ENCODE peak calls at places on chromosomes 7 and 10, in four cellular contexts. M, S, D and U are unnamed samples.

GRCh38 chr10:60848126-60848525 is 69.8 kb downstream of the CDK1 start:
- DNase-seq in M (no peak), S (no peak), D (no peak), U (no peak)

GRCh38 chr10:62690703-62691102 is 113.8 kb upstream of the ADO start:
- DNase-seq in M (no peak), S (no peak), D (no peak), U (no peak)

GRCh38 chr10:67606572-67606971 is 89.4 kb downstream of the CTNNA3 start:
- DNase-seq in M (no peak), S (peak; percentile 6), D (no peak), U (no peak)

GRCh38 chr7:39240864-39241263 is 263.2 kb downstream of the POU6F2 start:
- DNase-seq in M (no peak), S (no peak), D (no peak), U (no peak)

GRCh38 chr10:14822879-14823755 is 14.7 kb downstream of the CDNF start:
- DNase-seq in M (no peak), S (peak; percentile 50), D (peak; percentile 29), U (peak; percentile 17)

GRCh38 chr10:20890009-20890408 is 7.1 kb downstream of the NEBL start:
- DNase-seq in M (no peak), S (no peak), D (no peak), U (no peak)

GRCh38 chr7:39645482-39646407 is 22.4 kb downstream of the RALA start:
- DNase-seq in M (no peak), S (no peak), D (no peak), U (no peak)

GRCh38 chr10:13099666-13100348 is at the start of gene OPTN:
- DNase-seq in M (peak; percentile 60), S (peak; percentile 90), D (peak; percentile 84), U (peak; percentile 82)

GRCh38 chr10:118840071-118840775 is 85.5 kb upstream of the CACUL1 start:
- DNase-seq in M (no peak), S (peak; percentile 93), D (peak; percentile 23), U (no peak)

GRCh38 chr7:111051832-111052231 is 39.1 kb upstream of the LRRN3 start:
- DNase-seq in M (no peak), S (no peak), D (no peak), U (no peak)

GRCh38 chr7:131020759-131021219 is 286.8 kb upstream of the KLF14 start:
- DNase-seq in M (no peak), S (no peak), D (no peak), U (no peak)

GRCh38 chr10:115566867-115567266 is 473.7 kb downstream of the ATRNL1 start:
- DNase-seq in M (no peak), S (no peak), D (no peak), U (no peak)

GRCh38 chr10:78977761-78978305 is 90.9 kb upstream of the ZMIZ1 start:
- DNase-seq in M (peak; percentile 67), S (peak; percentile 42), D (peak; percentile 19), U (no peak)

GRCh38 chr7:123533929-123534382 is 439 bp downstream of the IQUB start:
- DNase-seq in M (no peak), S (no peak), D (no peak), U (no peak)

GRCh38 chr7:16891338-16891737 is 9.6 kb upstream of the AGR3 start:
- DNase-seq in M (peak; percentile 48), S (peak; percentile 43), D (peak; percentile 23), U (no peak)

GRCh38 chr10:6365384-6365783 is 162.7 kb downstream of the PFKFB3 start:
- DNase-seq in M (no peak), S (no peak), D (no peak), U (no peak)

GRCh38 chr10:191703-192518 is 56.7 kb downstream of the ZMYND11 start:
- DNase-seq in M (no peak), S (no peak), D (no peak), U (no peak)

GRCh38 chr7:2012981-2013380 is 219.8 kb downstream of the MAD1L1 start:
- DNase-seq in M (no peak), S (no peak), D (no peak), U (peak; percentile 61)

GRCh38 chr10:79322616-79323566 is 24.4 kb upstream of the PPIF start:
- DNase-seq in M (peak; percentile 59), S (no peak), D (peak; percentile 71), U (no peak)

GRCh38 chr7:108147031-108147563 is 16.9 kb upstream of the LAMB4 start:
- DNase-seq in M (no peak), S (no peak), D (no peak), U (no peak)

GRCh38 chr7:68291710-68292109 is 1295.1 kb downstream of the TYW1 start:
- DNase-seq in M (no peak), S (no peak), D (no peak), U (no peak)

GRCh38 chr7:33886100-33886623 is 19.2 kb upstream of the BMPER start:
- DNase-seq in M (no peak), S (peak; percentile 10), D (no peak), U (no peak)

DNA sequence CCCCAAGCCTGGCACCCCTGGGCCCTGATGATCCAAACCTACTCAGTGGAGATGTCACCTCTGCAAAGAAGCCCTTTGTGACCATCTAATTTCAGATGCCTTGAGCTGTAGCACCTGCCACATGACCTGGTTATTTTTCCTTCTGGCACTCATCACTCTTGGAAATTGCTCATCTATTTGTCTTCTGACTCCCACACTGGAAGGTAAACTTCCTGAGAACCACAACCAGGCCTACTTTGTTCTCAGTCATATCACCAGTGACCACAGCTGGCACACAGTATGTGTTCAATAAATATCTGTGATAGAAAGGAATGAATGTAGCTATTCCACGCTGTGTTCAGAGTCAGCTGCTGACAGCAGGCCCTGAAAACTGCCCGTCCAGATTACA is 97.1 kb downstream of the SH3PXD2A start:
- DNase-seq in M (no peak), S (peak; percentile 58), D (no peak), U (no peak)
- H3K27ac ChIP-seq in M (peak overlapping the region; percentile 90), S (peak overlapping the region; percentile 95), D (peak overlapping the region; percentile 81), U (peak overlapping the region; percentile 95)

GRCh38 chr10:4391683-4392082 is 434.3 kb upstream of the AKR1E2 start:
- DNase-seq in M (no peak), S (no peak), D (no peak), U (no peak)
- TF ChIP-seq CTCF in M (no peak), S (no peak), D (no peak), U (no peak)

DNA sequence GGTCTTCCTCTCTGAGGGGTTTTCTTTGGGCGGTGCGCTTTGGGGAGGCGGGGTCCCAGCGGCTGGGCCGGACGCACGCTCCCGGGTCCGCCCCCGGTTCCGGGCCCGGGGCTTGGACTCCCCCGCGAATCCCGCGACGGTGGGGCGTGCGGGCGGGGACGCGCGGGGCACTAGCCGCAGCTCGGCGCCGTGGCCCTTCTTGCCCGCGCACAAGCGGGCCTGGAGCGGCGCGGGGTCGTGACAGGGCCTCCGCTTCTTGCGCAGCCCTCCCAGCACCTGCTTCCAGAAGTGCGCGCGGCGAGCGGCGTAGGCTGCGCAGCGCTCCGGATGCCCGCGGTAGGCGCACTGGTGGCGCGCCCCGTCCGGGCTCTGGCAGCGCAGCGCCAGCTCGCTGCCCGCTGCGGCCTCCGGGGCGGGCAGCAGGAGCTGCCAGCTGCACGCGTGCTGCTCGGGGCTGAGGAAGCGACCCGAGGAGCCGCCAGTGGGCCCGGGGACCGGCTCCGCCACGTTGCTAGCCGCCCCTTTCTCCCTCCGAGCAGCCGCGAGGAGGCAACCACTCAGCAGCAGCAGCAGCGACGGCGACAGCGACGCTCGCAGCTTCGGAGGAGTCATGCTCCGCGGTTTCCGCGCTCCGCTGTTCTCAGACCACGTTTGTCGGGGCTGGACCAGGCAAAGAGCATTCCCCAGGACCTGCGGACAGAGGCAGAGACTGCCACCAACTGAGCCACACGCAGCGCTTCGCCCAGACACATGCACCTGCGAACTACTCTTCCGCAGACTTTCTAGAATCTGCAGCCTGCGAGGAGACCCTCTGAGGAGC is 718 bp downstream of the FGFBP3 start:
- DNase-seq in M (peak; percentile 80), S (peak; percentile 66), D (peak; percentile 77), U (peak; percentile 72)
- H3K27ac ChIP-seq in M (peak overlapping the region; percentile 84), S (peak overlapping the region; percentile 64), D (peak overlapping the region; percentile 79), U (peak overlapping the region; percentile 82)

GRCh38 chr7:140005754-140006503 is 56.8 kb downstream of the PARP12 start:
- DNase-seq in M (no peak), S (no peak), D (no peak), U (no peak)
- TF ChIP-seq CTCF in M (no peak), S (no peak), D (no peak), U (peak; percentile 27)

DNA sequence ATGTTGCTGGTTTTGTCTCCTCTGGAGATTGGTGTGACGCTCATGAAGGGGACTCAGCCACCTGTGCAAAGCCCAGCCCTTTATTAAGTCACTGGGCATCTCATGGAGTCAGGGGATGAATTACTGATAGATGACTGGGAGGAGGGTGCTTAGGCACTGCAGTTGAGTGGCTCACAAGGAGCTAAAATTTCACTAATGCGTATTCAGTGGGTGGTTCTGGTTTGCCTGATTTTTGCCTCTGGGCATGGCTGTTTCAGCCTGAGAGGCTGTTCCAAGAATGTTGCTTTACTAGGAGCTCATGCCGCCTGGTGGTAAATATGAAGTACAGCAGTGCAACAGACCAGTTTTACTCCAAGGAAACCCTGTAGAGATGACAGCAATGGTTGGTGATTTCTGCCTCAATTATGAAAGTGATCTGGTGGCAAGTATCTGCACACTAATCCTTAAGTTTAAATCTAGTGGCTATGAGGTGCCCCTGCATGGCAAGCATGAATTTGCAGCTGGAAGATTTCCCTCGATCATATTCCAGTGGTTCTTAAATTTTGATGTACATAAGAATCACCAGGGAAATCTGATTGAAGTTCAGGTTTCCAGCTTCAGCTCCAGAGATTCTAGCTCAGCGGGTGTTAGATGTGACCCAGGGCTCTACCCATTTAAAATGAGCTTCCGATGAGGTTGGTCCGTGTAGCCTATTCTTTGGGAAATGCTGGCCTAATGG is 19.9 kb downstream of the ACTA2 start:
- DNase-seq in M (peak; percentile 65), S (peak; percentile 84), D (peak; percentile 38), U (no peak)
- H3K27ac ChIP-seq in M (peak overlapping the region; percentile 45), S (no peak overlapping the region), D (peak overlapping the region; percentile 73), U (peak overlapping the region; percentile 45)